ENCODE peak calls at places on chromosomes 11 and 22, in six cellular contexts. S, W, V, L, O and X are unnamed samples.

GRCh38 chr22:46180370-46181137 is 30.2 kb downstream of the PPARA start:
- DNase-seq in O (no peak), V (no peak), W (no peak), S (no peak), L (no peak), X (no peak)

GRCh38 chr11:110777765-110778164 is 65.5 kb upstream of the ARHGAP20 start:
- DNase-seq in O (no peak), L (no peak), W (peak), V (no peak), S (no peak), X (no peak)

GRCh38 chr11:77175869-77176539 is 48.0 kb downstream of the MYO7A start:
- DNase-seq in W (no peak), V (peak), S (peak), L (no peak), O (no peak), X (no peak)

GRCh38 chr11:5367461-5368074 is 16.0 kb upstream of the OR51M1 start:
- DNase-seq in O (no peak), S (no peak), L (no peak), V (no peak), W (no peak), X (no peak)

GRCh38 chr22:48591286-48592065 is 1236.2 kb downstream of the BRD1 start:
- DNase-seq in L (no peak), W (no peak), S (no peak), V (no peak), O (no peak), X (no peak)

GRCh38 chr11:72773291-72773690 is 20.6 kb downstream of the STARD10 start:
- DNase-seq in V (peak), W (no peak), O (no peak), L (peak), S (no peak), X (no peak)

GRCh38 chr11:8838248-8838647 is 72.7 kb upstream of the AKIP1 start:
- DNase-seq in W (no peak), L (peak), V (no peak), O (no peak), S (no peak), X (no peak)

GRCh38 chr11:97815667-97816066 is 1205.1 kb upstream of the CNTN5 start:
- DNase-seq in S (no peak), O (no peak), L (no peak), W (no peak), V (no peak), X (no peak)

GRCh38 chr22:32571764-32572163 is 97.2 kb downstream of the FBXO7 start:
- DNase-seq in S (no peak), L (no peak), W (no peak), V (no peak), O (no peak), X (no peak)

GRCh38 chr11:17744151-17744940 is 9.8 kb downstream of the KCNC1 start:
- DNase-seq in S (no peak), W (no peak), O (no peak), V (peak), L (no peak), X (no peak)

GRCh38 chr22:23401111-23401909 is 178.8 kb downstream of the IGLL1 start:
- DNase-seq in W (no peak), S (no peak), O (no peak), V (peak), L (peak), X (no peak)

GRCh38 chr11:95138448-95138847 is 48.8 kb downstream of the ENDOD1 start:
- DNase-seq in S (no peak), O (no peak), V (no peak), L (no peak), W (no peak), X (no peak)

GRCh38 chr11:14058061-14058460 is 95.5 kb downstream of the SPON1 start:
- DNase-seq in W (no peak), O (no peak), S (no peak), L (no peak), V (no peak), X (no peak)

GRCh38 chr22:21450320-21450831 is 16.8 kb upstream of the TMEM191C start:
- DNase-seq in V (peak), L (no peak), O (no peak), S (peak), W (peak), X (no peak)

GRCh38 chr11:34050967-34051348 is 573 bp upstream of the CAPRIN1 start:
- DNase-seq in L (no peak), V (no peak), W (no peak), S (no peak), O (no peak), X (no peak)

GRCh38 chr22:50169181-50169759 is 1.3 kb upstream of the PANX2 start:
- DNase-seq in W (no peak), V (no peak), L (no peak), O (no peak), S (peak), X (no peak)

GRCh38 chr11:131942878-131943277 is 572.5 kb downstream of the NTM start:
- DNase-seq in O (no peak), W (no peak), V (no peak), L (no peak), S (no peak), X (no peak)

GRCh38 chr11:46413755-46414465 is 22.3 kb upstream of the CHRM4 start:
- DNase-seq in O (no peak), L (no peak), V (no peak), S (no peak), W (no peak), X (no peak)

GRCh38 chr11:110425751-110426545 is 3.8 kb upstream of the FDX1 start:
- DNase-seq in W (no peak), L (peak), V (no peak), S (no peak), O (no peak), X (no peak)

GRCh38 chr11:95072948-95073347 is 6.2 kb downstream of the SRSF8 start:
- DNase-seq in O (no peak), S (no peak), L (no peak), W (no peak), V (no peak), X (no peak)

GRCh38 chr22:39556970-39557811 is 13.4 kb upstream of the CACNA1I start:
- DNase-seq in W (no peak), O (no peak), V (no peak), L (no peak), S (peak), X (no peak)

GRCh38 chr22:43840851-43841250 is 21.5 kb downstream of the SULT4A1 start:
- DNase-seq in O (no peak), W (no peak), S (no peak), V (no peak), L (no peak), X (no peak)

GRCh38 chr11:65793625-65794400 is 7.0 kb downstream of the OVOL1 start:
- DNase-seq in L (no peak), V (no peak), O (no peak), S (no peak), W (no peak), X (no peak)

GRCh38 chr11:8082391-8083087 is 1.5 kb downstream of the TUB start:
- DNase-seq in W (no peak), V (peak), L (no peak), O (no peak), S (peak), X (no peak)

GRCh38 chr11:79400717-79401330 is 40.0 kb downstream of the TENM4 start:
- DNase-seq in V (no peak), O (no peak), S (peak), L (no peak), W (no peak), X (no peak)
- TF ChIP-seq CTCF in V (peak), O (peak), S (peak), L (peak), W (peak), X (no peak)

GRCh38 chr11:15624701-15625100 is 510.0 kb downstream of the INSC start:
- DNase-seq in O (no peak), S (no peak), L (no peak), V (no peak), W (no peak), X (no peak)

GRCh38 chr11:15635501-15635900 is 520.8 kb downstream of the INSC start:
- DNase-seq in V (no peak), S (no peak), O (no peak), L (no peak), W (no peak), X (no peak)

GRCh38 chr11:15625691-15626090 is 511.0 kb downstream of the INSC start:
- DNase-seq in O (no peak), S (no peak), W (no peak), L (no peak), V (no peak), X (no peak)

GRCh38 chr11:15627560-15627959 is 512.8 kb downstream of the INSC start:
- DNase-seq in O (no peak), S (no peak), L (no peak), V (no peak), W (no peak), X (no peak)

GRCh38 chr11:15629690-15630321 is 515.1 kb downstream of the INSC start:
- DNase-seq in V (no peak), W (no peak), S (peak), O (peak), L (no peak), X (no peak)
- TF ChIP-seq CTCF in V (peak), W (no peak), S (peak), O (no peak), L (no peak), X (no peak)

DNA sequence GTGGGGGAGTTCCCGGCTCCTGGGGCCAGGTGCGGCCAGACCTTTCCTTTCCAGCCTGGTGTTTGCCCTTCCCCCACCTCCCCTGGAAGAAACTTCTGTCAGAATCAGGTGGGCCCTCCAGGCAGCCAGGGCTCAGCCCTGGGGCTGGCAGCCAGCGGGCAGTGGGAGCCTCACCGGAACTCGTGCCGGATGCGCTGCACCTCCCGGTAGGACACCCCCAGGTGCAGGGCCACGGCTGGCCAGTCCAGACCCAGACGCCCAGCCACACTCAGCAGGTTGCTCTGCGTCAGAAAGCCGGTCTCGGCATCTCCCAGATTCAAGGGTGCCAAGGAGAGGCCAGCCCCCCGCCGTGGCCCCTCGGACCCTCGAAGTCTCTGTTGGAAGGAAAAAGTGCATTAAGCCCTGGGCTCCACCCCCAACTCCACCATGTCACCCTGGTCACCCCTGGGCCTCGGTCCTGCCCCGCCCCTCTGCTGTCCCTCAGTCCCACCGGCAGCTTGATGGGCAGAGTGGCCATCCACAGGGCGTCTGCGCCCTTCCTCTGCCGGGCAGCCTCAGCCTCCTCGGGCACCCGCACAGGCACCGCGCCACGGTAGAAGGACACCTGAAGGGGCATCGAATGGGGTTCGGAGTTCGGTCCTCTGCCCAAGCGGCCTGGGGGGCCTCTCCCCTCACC is 1.7 kb upstream of the SLC25A22 start:
- DNase-seq in S (no peak), W (no peak), V (no peak), L (no peak), O (no peak), X (no peak)
- TF ChIP-seq CTCF in S (no peak), W (no peak), V (no peak), L (no peak), O (no peak), X (no peak)

GRCh38 chr11:11876458-11876857 is 34.7 kb downstream of the USP47 start:
- DNase-seq in L (no peak), V (no peak), S (no peak), O (peak), W (no peak), X (no peak)
- TF ChIP-seq CTCF in L (no peak), V (peak), S (no peak), O (peak), W (no peak), X (no peak)

DNA sequence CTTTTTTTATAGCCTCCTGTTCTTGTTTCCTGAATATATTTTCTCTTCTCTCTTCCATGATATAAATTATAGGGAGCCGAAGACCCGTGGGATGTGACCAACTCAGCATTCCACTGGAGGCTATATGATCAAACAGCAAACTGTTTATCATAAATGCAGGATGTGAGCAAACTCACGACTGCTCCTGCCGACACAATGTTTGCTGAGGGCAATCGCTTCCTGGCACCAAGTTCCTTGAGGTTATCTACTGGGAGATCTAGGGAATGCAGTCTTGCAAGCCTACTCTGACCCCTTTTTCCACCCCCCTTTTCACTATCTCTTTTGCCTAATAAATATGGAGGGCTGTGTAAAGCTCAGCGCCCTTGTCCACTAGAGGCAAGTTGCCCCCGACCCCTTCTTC is 13.5 kb upstream of the PLAAT4 start:
- DNase-seq in O (no peak), L (no peak), V (no peak), S (no peak), W (no peak), X (no peak)
- TF ChIP-seq CTCF in O (no peak), L (no peak), V (no peak), S (no peak), W (no peak), X (no peak)